ENCODE peak calls at places on chromosomes 11 and 22, in five cellular contexts. U is HAP-1, Y is A549, L is HFFc6, J is AG20443. O is an unnamed sample.

GRCh38 chr11:70699294-70700221 is 301.2 kb downstream of the CTTN start:
- DNase-seq in J (no peak), L (no peak), Y (no peak), U (no peak), O (no peak)

GRCh38 chr11:2796508-2797180 is 88.9 kb downstream of the CDKN1C start:
- DNase-seq in J (no peak), Y (no peak), U (no peak), L (no peak), O (no peak)

GRCh38 chr22:41772198-41772597 is 28.3 kb upstream of the CCDC134 start:
- DNase-seq in L (no peak), Y (peak; percentile 16), J (no peak), U (no peak), O (no peak)

GRCh38 chr11:97574976-97575665 is 1185.3 kb downstream of the JRKL start:
- DNase-seq in Y (no peak), U (no peak), L (no peak), J (no peak), O (no peak)

GRCh38 chr11:74641905-74642304 is 49.5 kb downstream of the POLD3 start:
- DNase-seq in J (no peak), L (no peak), U (no peak), Y (no peak), O (peak; percentile 60)

GRCh38 chr22:49426098-49426497 is 401.6 kb downstream of the BRD1 start:
- DNase-seq in J (no peak), Y (no peak), L (no peak), U (no peak), O (no peak)

GRCh38 chr22:34255042-34255441 is 334.8 kb upstream of the LARGE1 start:
- DNase-seq in L (no peak), Y (no peak), U (no peak), J (no peak), O (no peak)

GRCh38 chr11:2927851-2928604 is 1.2 kb downstream of the PHLDA2 start:
- DNase-seq in L (peak; percentile 19), U (no peak), Y (peak; percentile 51), J (peak; percentile 59), O (peak; percentile 23)

GRCh38 chr11:96311120-96311568 is 31.9 kb downstream of the MAML2 start:
- DNase-seq in J (peak; percentile 32), U (no peak), Y (no peak), L (peak; percentile 77), O (peak; percentile 83)

GRCh38 chr11:46845740-46846509 is at the start of gene CKAP5:
- DNase-seq in U (peak; percentile 85), Y (peak; percentile 92), J (peak; percentile 98), L (peak; percentile 88), O (peak; percentile 87)

GRCh38 chr22:37639070-37639760 is at the start of gene SH3BP1:
- DNase-seq in J (peak; percentile 71), U (peak; percentile 69), Y (no peak), L (no peak), O (peak; percentile 15)

GRCh38 chr11:60764879-60765278 is 8.2 kb downstream of the MS4A15 start:
- DNase-seq in Y (no peak), L (no peak), J (no peak), U (no peak), O (no peak)

GRCh38 chr11:75107187-75107586 is 10.5 kb upstream of the OR2AT4 start:
- DNase-seq in U (no peak), Y (no peak), L (no peak), J (no peak), O (no peak)

GRCh38 chr11:128726464-128727139 is 32.7 kb downstream of the FLI1 start:
- DNase-seq in J (no peak), Y (no peak), L (no peak), U (no peak), O (no peak)

GRCh38 chr11:34899633-34900016 is 16.6 kb downstream of the APIP start:
- DNase-seq in Y (peak; percentile 27), U (no peak), J (no peak), L (no peak), O (no peak)

GRCh38 chr11:15826826-15827225 is 529.5 kb downstream of the SOX6 start:
- DNase-seq in J (peak; percentile 32), Y (peak; percentile 20), U (peak; percentile 47), L (no peak), O (no peak)

GRCh38 chr22:40620464-40621046 is 16.0 kb downstream of the MRTFA start:
- DNase-seq in L (peak; percentile 54), Y (peak; percentile 29), U (no peak), J (peak; percentile 51), O (peak; percentile 52)

GRCh38 chr11:2793781-2794418 is 91.7 kb downstream of the CDKN1C start:
- DNase-seq in Y (no peak), U (no peak), J (no peak), L (no peak), O (no peak)

GRCh38 chr11:105910095-105910715 is 111.8 kb downstream of the MSANTD4 start:
- DNase-seq in J (no peak), Y (no peak), L (no peak), U (no peak), O (no peak)

GRCh38 chr11:129374081-129374992 is 1.3 kb upstream of the BARX2 start:
- DNase-seq in U (no peak), L (no peak), Y (peak; percentile 1), J (peak; percentile 24), O (no peak)

GRCh38 chr22:24523873-24524272 is 28.7 kb downstream of the UPB1 start:
- DNase-seq in Y (no peak), L (peak; percentile 56), U (no peak), J (peak; percentile 70), O (peak; percentile 67)

GRCh38 chr11:64123102-64123434 is 42.8 kb downstream of the MACROD1 start:
- DNase-seq in U (no peak), J (no peak), L (no peak), Y (no peak), O (no peak)

GRCh38 chr11:33444835-33445594 is 187.8 kb downstream of the HIPK3 start:
- DNase-seq in L (no peak), Y (no peak), J (no peak), U (no peak), O (no peak)

GRCh38 chr11:86151188-86152005 is 82.5 kb upstream of the PICALM start:
- DNase-seq in U (no peak), Y (no peak), J (peak; percentile 26), L (peak; percentile 23), O (peak; percentile 56)

GRCh38 chr11:30282289-30282631 is 40.6 kb upstream of the ARL14EP start:
- DNase-seq in U (no peak), Y (no peak), L (no peak), J (no peak), O (no peak)

GRCh38 chr11:60866911-60867870 is at the start of gene ZP1:
- DNase-seq in U (no peak), J (no peak), L (no peak), Y (no peak), O (no peak)

GRCh38 chr11:94613120-94613519 is 46.0 kb downstream of the PIWIL4 start:
- DNase-seq in Y (no peak), J (no peak), L (no peak), U (no peak), O (no peak)

GRCh38 chr22:20159088-20159487 is 8.2 kb upstream of the CCDC188 start:
- DNase-seq in L (no peak), Y (no peak), U (no peak), J (no peak), O (no peak)

O was measured in AG10803.